ENCODE peak calls at places on chromosomes 4 and X, in five cellular contexts. O is lower leg skin, A is astrocyte of the spinal cord, S is bronchial epithelial cell, C is fibroblast of mammary gland. U is an unnamed sample.

GRCh38 chrX:7127058-7127457 is 20.5 kb upstream of the STS start:
- DNase-seq in O (no peak), A (no peak), S (no peak), C (no peak), U (no peak)

GRCh38 chr4:37964734-37965457 is 4.7 kb downstream of the PTTG2 start:
- DNase-seq in O (no peak), A (no peak), S (no peak), C (no peak), U (no peak)

GRCh38 chr4:98311656-98312055 is 50.5 kb downstream of the RAP1GDS1 start:
- DNase-seq in O (no peak), A (no peak), S (no peak), C (no peak), U (no peak)

GRCh38 chr4:10173039-10173753 is 56.6 kb upstream of the WDR1 start:
- DNase-seq in O (no peak), A (no peak), S (peak; percentile 76), C (peak; percentile 54), U (peak; percentile 81)

GRCh38 chr4:176780995-176781738 is 11.6 kb downstream of the VEGFC start:
- DNase-seq in O (no peak), A (no peak), S (peak; percentile 94), C (peak; percentile 83), U (peak; percentile 49)

GRCh38 chr4:119559044-119559647 is 69.5 kb downstream of the PDE5A start:
- DNase-seq in O (no peak), A (peak; percentile 76), S (peak; percentile 57), C (peak; percentile 71), U (peak; percentile 70)

GRCh38 chr4:16530688-16531635 is 304.7 kb upstream of the TAPT1 start:
- DNase-seq in O (no peak), A (peak; percentile 5), S (no peak), C (peak; percentile 36), U (peak; percentile 16)

GRCh38 chrX:46758956-46759644 is at the start of gene SLC9A7:
- DNase-seq in O (peak; percentile 95), A (peak; percentile 68), S (peak; percentile 31), C (peak; percentile 61), U (peak; percentile 63)

GRCh38 chr4:39025552-39026085 is 6.6 kb downstream of the TMEM156 start:
- DNase-seq in O (no peak), A (peak; percentile 53), S (peak; percentile 43), C (no peak), U (no peak)

GRCh38 chr4:993111-994029 is at the start of gene SLC26A1:
- DNase-seq in O (no peak), A (no peak), S (no peak), C (no peak), U (no peak)

GRCh38 chr4:129179276-129179675 is 83.3 kb downstream of the C4orf33 start:
- DNase-seq in O (no peak), A (no peak), S (peak; percentile 4), C (no peak), U (no peak)

GRCh38 chr4:108762559-108763225 is at the start of gene ETNPPL:
- DNase-seq in O (no peak), A (no peak), S (no peak), C (no peak), U (no peak)

GRCh38 chr4:5019796-5020195 is 538 bp upstream of the CYTL1 start:
- DNase-seq in O (no peak), A (no peak), S (no peak), C (no peak), U (no peak)

GRCh38 chrX:24479924-24480722 is 15.0 kb downstream of the PDK3 start:
- DNase-seq in O (no peak), A (no peak), S (peak; percentile 33), C (peak; percentile 6), U (no peak)

GRCh38 chr4:54794033-54794432 is 136.3 kb downstream of the KIT start:
- DNase-seq in O (no peak), A (no peak), S (no peak), C (no peak), U (no peak)

GRCh38 chr4:36244257-36245084 is at the start of gene ARAP2:
- DNase-seq in O (peak; percentile 88), A (peak; percentile 47), S (peak; percentile 78), C (peak; percentile 11), U (no peak)

GRCh38 chrX:71930298-71930697 is 19.7 kb downstream of the NHSL2 start:
- DNase-seq in O (no peak), A (no peak), S (no peak), C (peak; percentile 75), U (peak; percentile 77)

GRCh38 chrX:76148753-76149152 is 24.1 kb upstream of the PBDC1 start:
- DNase-seq in O (no peak), A (peak; percentile 62), S (peak; percentile 23), C (peak; percentile 43), U (peak; percentile 25)

DNA sequence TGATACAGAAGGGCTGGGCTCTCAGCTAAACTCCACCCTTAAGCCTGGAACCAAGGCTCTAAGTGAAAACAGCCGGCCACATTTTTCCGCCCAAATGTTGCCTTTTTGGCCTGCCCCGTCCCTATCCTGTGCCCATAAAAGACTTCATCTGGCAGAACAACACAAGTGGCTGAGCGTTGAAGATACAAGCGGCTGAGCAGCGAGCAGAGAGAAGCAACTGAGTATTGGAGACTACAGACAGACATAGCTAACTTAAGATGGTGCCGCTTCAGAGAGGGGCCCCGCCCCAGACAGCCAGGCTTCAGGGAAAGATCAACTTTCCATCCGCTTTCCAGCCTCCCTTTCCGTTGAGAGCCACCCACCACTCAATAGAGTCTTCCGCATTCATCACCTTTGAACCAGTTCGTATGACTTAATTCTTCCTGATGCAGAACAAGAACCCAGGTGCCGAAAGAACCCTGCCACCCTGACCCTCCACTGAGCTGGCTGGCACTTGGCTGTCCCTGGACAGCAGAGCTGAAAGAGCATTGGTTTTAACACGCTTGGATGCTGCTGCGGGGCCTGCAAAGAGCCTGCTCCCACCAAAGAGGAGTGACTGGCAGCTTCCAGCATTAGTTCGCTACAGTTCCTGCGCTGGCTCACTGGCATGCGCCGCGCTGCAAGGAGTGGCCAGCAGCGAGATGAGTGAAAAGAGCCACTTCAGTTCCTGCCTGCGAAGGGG is 853.2 kb upstream of the INTU start:
- DNase-seq in O (no peak), A (no peak), S (no peak), C (peak; percentile 46), U (peak; percentile 75)
- H3K4me3 ChIP-seq in O (no peak overlapping the region), A (no peak overlapping the region), S (no peak overlapping the region), C (no peak overlapping the region), U (peak overlapping the region; percentile 36)

GRCh38 chrX:103274284-103274683 is 2.3 kb downstream of the TCEAL5 start:
- DNase-seq in O (no peak), A (no peak), S (no peak), C (no peak), U (no peak)

GRCh38 chrX:103276581-103277002 is at the start of gene TCEAL5:
- DNase-seq in O (no peak), A (no peak), S (no peak), C (no peak), U (no peak)

GRCh38 chrX:103275947-103276567 is 493 bp downstream of the TCEAL5 start:
- DNase-seq in O (no peak), A (no peak), S (no peak), C (no peak), U (no peak)
- H3K4me3 ChIP-seq in O (no peak overlapping the region), A (no peak overlapping the region), S (no peak overlapping the region), C (no peak overlapping the region), U (no peak overlapping the region)

DNA sequence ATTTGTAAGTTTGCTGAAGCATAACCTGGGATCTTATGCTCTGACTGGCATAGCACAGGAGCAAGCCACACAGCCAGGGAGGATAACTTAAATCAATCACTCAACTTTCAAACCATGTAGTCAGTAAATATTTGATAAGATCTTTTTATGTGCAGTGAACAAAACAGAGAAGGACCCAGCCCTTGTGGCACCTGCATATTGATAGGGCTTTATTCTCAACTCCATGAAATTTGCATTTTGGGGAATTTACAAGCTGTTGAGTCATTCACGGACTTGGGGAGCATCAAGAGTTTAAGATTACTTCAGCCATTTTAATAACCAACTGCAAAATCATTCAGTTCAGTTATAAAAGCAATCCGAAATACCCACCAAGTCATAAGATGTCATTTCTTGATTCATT is 122.6 kb downstream of the COMMD8 start:
- DNase-seq in O (no peak), A (no peak), S (no peak), C (no peak), U (no peak)
- H3K4me3 ChIP-seq in O (no peak overlapping the region), A (no peak overlapping the region), S (no peak overlapping the region), C (no peak overlapping the region), U (no peak overlapping the region)

DNA sequence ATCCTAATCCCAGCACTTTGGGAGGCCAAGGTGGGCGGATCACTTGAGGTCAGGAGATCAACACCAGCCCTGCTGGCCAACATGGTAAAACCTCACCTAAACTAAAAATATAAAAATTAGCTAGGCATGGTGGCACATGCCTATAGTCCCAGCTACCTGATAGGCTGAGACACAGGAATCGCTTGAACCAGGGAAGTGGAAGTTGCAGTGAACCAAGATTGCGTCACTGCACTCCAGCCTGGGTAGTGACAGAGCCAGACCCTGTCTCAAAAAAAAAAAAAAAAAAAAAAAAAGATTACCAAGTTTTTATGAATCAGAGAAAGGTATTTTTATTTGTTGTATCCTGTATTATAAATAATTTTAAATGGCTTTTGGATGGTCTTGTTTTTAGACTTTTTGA is 15.1 kb downstream of the TRAPPC11 start:
- DNase-seq in O (no peak), A (no peak), S (no peak), C (no peak), U (no peak)
- H3K4me3 ChIP-seq in O (no peak overlapping the region), A (no peak overlapping the region), S (no peak overlapping the region), C (no peak overlapping the region), U (no peak overlapping the region)

U was measured in AG10803.